ENCODE peak calls at places on chromosomes 1 and 21, in nine cellular contexts. N is neuronal stem cell; Y is prostate gland; I is GM23248; T is transverse colon; S is upper lobe of right lung; B is HCT116; W is CD8-positive, alpha-beta T cell; M is heart left ventricle. L is an unnamed sample. For H3K36me3, the result is how much of the 10 kb centered on the place peaks cover.

GRCh38 chr21:40049959-40050290 is 182.7 kb downstream of the PCP4 start:
- DNase-seq in N (no peak), Y (no peak), I (no peak), T (no peak), S (no peak), B (no peak), W (no peak), M (no peak), L (no peak)

GRCh38 chr1:9716404-9717192 is 65.1 kb downstream of the PIK3CD start:
- DNase-seq in N (no peak), Y (no peak), I (no peak), T (no peak), S (no peak), B (no peak), W (peak), M (no peak), L (no peak)

GRCh38 chr1:182149411-182149965 is 88.0 kb upstream of the ZNF648 start:
- DNase-seq in N (no peak), Y (no peak), I (peak), T (peak), S (no peak), B (no peak), W (no peak), M (no peak), L (no peak)

GRCh38 chr1:175208773-175209492 is 16.4 kb upstream of the KIAA0040 start:
- DNase-seq in N (no peak), Y (no peak), I (no peak), T (no peak), S (no peak), B (no peak), W (peak), M (no peak), L (peak)

GRCh38 chr1:53593758-53594380 is 134.7 kb downstream of the DMRTB1 start:
- DNase-seq in N (peak), Y (no peak), I (no peak), T (peak), S (peak), B (no peak), W (no peak), M (peak), L (no peak)

GRCh38 chr1:29521438-29521715 is 285.1 kb downstream of the PTPRU start:
- DNase-seq in N (no peak), Y (no peak), I (no peak), T (no peak), S (no peak), B (no peak), W (no peak), M (no peak), L (no peak)

GRCh38 chr1:208691012-208691411 is 446.8 kb upstream of the PLXNA2 start:
- DNase-seq in N (no peak), Y (no peak), I (no peak), T (no peak), S (no peak), B (no peak), W (no peak), M (no peak), L (peak)

GRCh38 chr1:246537441-246537840 is 28.6 kb downstream of the TFB2M start:
- DNase-seq in N (no peak), Y (no peak), I (no peak), T (no peak), S (no peak), B (no peak), W (no peak), M (no peak), L (no peak)

GRCh38 chr1:208189183-208189582 is 55.0 kb downstream of the PLXNA2 start:
- DNase-seq in N (no peak), Y (no peak), I (peak), T (no peak), S (no peak), B (no peak), W (no peak), M (no peak), L (peak)

GRCh38 chr1:29083318-29084195 is 40.1 kb downstream of the TMEM200B start:
- DNase-seq in N (no peak), Y (no peak), I (no peak), T (no peak), S (no peak), B (no peak), W (no peak), M (no peak), L (no peak)

GRCh38 chr1:225694151-225694603 is 41.3 kb upstream of the ENAH start:
- DNase-seq in N (no peak), Y (peak), I (peak), T (no peak), S (no peak), B (no peak), W (no peak), M (no peak), L (no peak)

GRCh38 chr1:178283409-178283808 is 189.5 kb downstream of the RASAL2 start:
- DNase-seq in N (no peak), Y (no peak), I (peak), T (no peak), S (peak), B (no peak), W (no peak), M (no peak), L (no peak)

GRCh38 chr1:78095618-78096416 is 50.1 kb downstream of the GIPC2 start:
- DNase-seq in N (no peak), Y (no peak), I (peak), T (no peak), S (no peak), B (no peak), W (no peak), M (no peak), L (no peak)

GRCh38 chr1:97930472-97930871 is 9.6 kb upstream of the DPYD start:
- DNase-seq in N (no peak), Y (no peak), I (no peak), T (no peak), S (no peak), B (no peak), W (no peak), M (no peak), L (no peak)

GRCh38 chr1:243628476-243628907 is 221.6 kb downstream of the AKT3 start:
- DNase-seq in N (no peak), Y (no peak), I (peak), T (no peak), S (no peak), B (no peak), W (no peak), M (no peak), L (no peak)

GRCh38 chr1:162404550-162405160 is 7.3 kb downstream of the SH2D1B start:
- DNase-seq in N (no peak), Y (no peak), I (peak), T (no peak), S (no peak), B (no peak), W (no peak), M (no peak), L (no peak)

DNA sequence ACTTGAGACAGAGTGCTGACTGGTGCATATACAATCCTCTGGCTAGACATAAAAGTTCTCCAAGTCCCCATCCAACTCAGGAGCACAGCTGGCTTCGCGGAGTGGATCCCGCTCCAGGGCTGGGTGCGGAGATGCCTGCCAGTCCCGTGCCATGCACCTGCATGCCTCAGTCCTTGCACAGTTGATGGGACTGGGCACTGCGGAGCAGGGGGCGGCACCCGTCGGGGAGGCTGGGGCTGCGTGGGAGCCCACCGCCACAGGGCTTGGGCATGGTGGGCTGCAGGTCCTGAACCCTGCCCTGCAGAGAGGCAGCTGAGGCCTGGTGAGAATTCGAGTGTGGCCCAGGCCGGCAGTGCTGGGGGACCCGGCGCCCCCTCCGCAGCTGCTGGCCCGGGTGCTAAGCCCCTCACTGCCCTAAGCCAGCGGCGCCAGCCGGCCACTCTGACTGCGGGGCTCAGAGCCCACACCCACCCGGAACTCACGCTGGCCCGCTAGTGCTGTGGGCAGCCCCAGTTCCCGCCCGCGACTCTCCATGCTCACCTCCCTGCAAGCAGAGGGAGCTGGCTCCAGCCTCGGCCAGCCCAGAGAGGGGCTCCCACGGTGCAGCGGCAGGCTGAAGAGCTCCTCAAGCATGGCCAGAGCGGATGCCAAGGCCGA is 41.7 kb downstream of the SLC2A1 start:
- DNase-seq in N (no peak), Y (no peak), I (no peak), T (no peak), S (no peak), B (no peak), W (no peak), M (no peak), L (no peak)
- H3K36me3 ChIP-seq in N (under half), Y (under half), I (under half), T (under half), S (under half), B (under half), W (under half), M (under half), L (under half)

GRCh38 chr1:113103977-113104376 is 31.0 kb downstream of the LRIG2 start:
- DNase-seq in N (no peak), Y (no peak), I (no peak), T (no peak), S (no peak), B (no peak), W (no peak), M (no peak), L (no peak)
- H3K36me3 ChIP-seq in N (under half), Y (under half), I (half or more), T (half or more), S (half or more), B (under half), W (half or more), M (half or more), L (under half)

GRCh38 chr21:37095821-37096220 is 22.8 kb downstream of the TTC3 start:
- DNase-seq in N (no peak), Y (no peak), I (no peak), T (no peak), S (no peak), B (no peak), W (no peak), M (no peak), L (no peak)
- H3K36me3 ChIP-seq in N (under half), Y (under half), I (half or more), T (under half), S (half or more), B (under half), W (under half), M (under half), L (under half)

GRCh38 chr1:40743860-40744259 is 39.7 kb upstream of the KCNQ4 start:
- DNase-seq in N (no peak), Y (no peak), I (no peak), T (no peak), S (no peak), B (no peak), W (no peak), M (no peak), L (no peak)
- H3K36me3 ChIP-seq in N (under half), Y (under half), I (under half), T (under half), S (half or more), B (under half), W (under half), M (under half), L (under half)

DNA sequence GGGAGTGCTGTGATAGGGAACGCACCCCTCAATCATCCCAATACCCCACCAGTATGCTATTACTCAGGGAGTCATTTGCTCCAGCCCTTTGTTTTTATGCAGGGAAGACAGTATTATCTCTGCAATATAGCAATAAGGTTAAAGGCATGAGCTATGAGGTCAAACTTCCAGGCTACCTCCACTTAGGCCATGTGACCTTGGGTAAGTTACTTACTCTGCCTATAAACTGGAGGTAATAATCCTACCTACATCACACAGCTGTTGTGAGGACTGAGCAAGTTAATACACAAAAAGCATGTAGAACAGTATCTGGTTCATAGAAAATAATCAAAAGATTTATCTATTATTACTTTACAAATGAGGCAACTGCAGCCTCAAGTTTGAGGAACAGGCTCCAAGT is 30.1 kb downstream of the MEF2D start:
- DNase-seq in N (no peak), Y (no peak), I (no peak), T (no peak), S (no peak), B (no peak), W (no peak), M (no peak), L (no peak)
- H3K36me3 ChIP-seq in N (under half), Y (under half), I (half or more), T (half or more), S (half or more), B (under half), W (half or more), M (half or more), L (half or more)

DNA sequence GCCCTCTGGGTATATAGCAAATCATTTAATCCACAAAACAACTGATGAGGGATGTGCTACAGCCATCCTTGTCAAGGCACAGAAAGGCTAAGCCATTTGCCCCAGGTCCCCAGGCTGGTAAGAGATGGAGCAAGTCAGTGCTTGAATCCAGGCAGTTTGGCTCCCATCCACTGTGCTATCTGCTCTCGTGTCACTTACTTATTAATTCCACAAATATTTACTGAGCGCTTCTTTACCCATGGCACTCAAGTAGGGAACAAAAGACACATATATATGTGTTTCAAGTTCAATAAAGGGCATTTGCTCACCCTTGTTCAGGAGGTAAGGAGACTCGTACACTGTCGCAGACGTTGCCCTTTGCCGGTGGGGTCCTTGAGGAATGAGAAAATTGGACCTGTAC is 38.6 kb upstream of the MPZL1 start:
- DNase-seq in N (no peak), Y (no peak), I (no peak), T (no peak), S (no peak), B (no peak), W (no peak), M (no peak), L (no peak)
- H3K36me3 ChIP-seq in N (under half), Y (under half), I (under half), T (under half), S (under half), B (under half), W (half or more), M (under half), L (under half)

DNA sequence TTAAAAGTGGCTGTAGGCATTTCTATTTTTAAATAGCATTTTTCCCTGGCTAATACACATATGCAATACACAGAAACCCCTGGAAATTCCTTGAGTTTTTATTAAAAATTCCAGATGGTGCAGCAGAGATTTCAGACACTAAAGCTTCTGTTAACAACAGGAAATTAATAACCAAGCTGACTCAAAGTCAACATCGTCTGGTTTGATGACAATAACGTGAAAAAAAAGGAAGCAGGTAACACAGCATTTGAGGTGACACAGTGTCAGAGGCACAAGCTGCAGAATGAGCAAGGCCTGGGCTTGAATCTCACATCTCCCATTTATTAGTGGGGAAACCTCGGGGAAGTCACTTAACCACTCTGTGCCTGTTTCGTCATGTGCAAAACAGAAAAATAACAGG is 64.6 kb upstream of the GJB5 start:
- DNase-seq in N (no peak), Y (no peak), I (no peak), T (no peak), S (no peak), B (no peak), W (no peak), M (no peak), L (no peak)
- H3K36me3 ChIP-seq in N (under half), Y (under half), I (under half), T (under half), S (under half), B (under half), W (under half), M (under half), L (under half)

L was measured in GM06990.